ENCODE peak calls at places on chromosomes 16 and 17, in seven cellular contexts. C is GM12878, K is SK-N-SH, G is K562, U is HepG2, M is HCT116, A is H1. P is an unnamed sample.
A peak's percentile ranks its signal among the peaks of the same experiment; 100 is the strongest.

GRCh38 chr17:32903774-32904673 is 23.9 kb upstream of the TMEM98 start:
- DNase-seq in K (no peak), G (no peak), U (no peak), M (no peak), C (no peak), A (no peak), P (no peak)

GRCh38 chr17:57006040-57006439 is 28.1 kb downstream of the SCPEP1 start:
- DNase-seq in G (peak; percentile 42), U (no peak), A (no peak), M (no peak), K (no peak), C (no peak), P (no peak)

GRCh38 chr17:9268546-9268945 is 247.2 kb downstream of the NTN1 start:
- DNase-seq in A (no peak), G (no peak), C (no peak), K (no peak), U (no peak), M (no peak), P (no peak)

GRCh38 chr17:77451894-77452852 is 311.4 kb downstream of the SEC14L1 start:
- DNase-seq in U (peak; percentile 75), C (no peak), A (peak; percentile 69), K (peak; percentile 93), M (no peak), G (peak; percentile 45), P (no peak)

GRCh38 chr17:9195961-9196668 is 174.8 kb downstream of the NTN1 start:
- DNase-seq in C (no peak), G (no peak), M (no peak), U (no peak), K (no peak), A (no peak), P (no peak)

GRCh38 chr17:74512624-74513084 is 18.6 kb downstream of the CD300LB start:
- DNase-seq in G (no peak), U (no peak), A (no peak), K (no peak), C (peak; percentile 26), M (no peak), P (no peak)

GRCh38 chr17:48605409-48605864 is 651 bp upstream of the HOXB6 start:
- DNase-seq in G (peak; percentile 62), M (no peak), C (no peak), K (no peak), A (no peak), U (no peak), P (no peak)

GRCh38 chr17:63700528-63701441 is 860 bp upstream of the LIMD2 start:
- DNase-seq in G (no peak), M (no peak), K (peak; percentile 97), C (no peak), A (peak; percentile 72), U (no peak), P (no peak)

GRCh38 chr16:89345663-89346150 is 128.2 kb downstream of the ZNF778 start:
- DNase-seq in G (no peak), A (no peak), C (no peak), U (peak; percentile 81), K (no peak), M (no peak), P (no peak)

DNA sequence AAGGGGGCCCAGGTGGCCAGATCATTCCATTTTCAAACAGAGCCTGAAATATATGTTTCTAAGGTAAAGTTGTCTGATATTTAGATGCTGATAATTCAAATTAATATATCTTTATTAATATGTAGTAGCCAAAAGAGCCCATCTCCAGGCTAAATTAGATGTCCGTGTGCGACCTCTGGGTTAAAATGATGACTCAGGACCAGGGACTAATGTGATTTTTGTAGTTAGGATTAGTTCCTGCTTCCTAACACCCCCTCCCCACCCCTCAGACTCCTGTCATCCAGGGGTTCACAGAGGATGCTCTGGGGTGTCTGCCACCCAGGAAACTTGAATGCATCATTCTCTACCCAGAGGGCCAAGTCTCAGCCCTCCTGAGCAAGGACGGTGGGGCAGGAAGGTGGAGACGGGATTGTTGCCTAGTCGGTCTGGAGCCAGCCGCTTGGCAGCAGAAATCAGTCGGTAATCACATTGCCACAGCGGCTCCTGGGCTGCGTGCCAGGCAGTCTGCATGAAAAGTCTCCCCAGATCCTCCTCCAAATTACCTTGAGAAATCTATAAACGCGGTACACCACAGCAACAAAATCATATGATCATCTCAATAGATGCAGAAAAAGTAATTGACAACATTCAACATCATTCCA is 29.8 kb downstream of the CNGB1 start:
- DNase-seq in M (no peak), C (no peak), U (no peak), A (no peak), K (peak; percentile 86), G (no peak), P (no peak)
- TF ChIP-seq SIN3A in M (no peak), C (no peak), U (no peak), A (no peak), K (no peak), G (no peak), P (no peak)

GRCh38 chr16:50557046-50557445 is 8.8 kb downstream of the NKD1 start:
- DNase-seq in G (no peak), C (no peak), A (no peak), K (no peak), M (no peak), U (no peak), P (no peak)
- TF ChIP-seq SIN3A in G (no peak), C (no peak), A (no peak), K (no peak), M (no peak), U (no peak), P (no peak)

GRCh38 chr17:53219821-53220220 is 602.9 kb upstream of the KIF2B start:
- DNase-seq in U (no peak), G (no peak), A (no peak), K (no peak), M (no peak), C (no peak), P (no peak)

GRCh38 chr17:53218723-53219122 is 604.0 kb upstream of the KIF2B start:
- DNase-seq in U (no peak), C (no peak), K (no peak), M (no peak), A (no peak), G (no peak), P (no peak)

DNA sequence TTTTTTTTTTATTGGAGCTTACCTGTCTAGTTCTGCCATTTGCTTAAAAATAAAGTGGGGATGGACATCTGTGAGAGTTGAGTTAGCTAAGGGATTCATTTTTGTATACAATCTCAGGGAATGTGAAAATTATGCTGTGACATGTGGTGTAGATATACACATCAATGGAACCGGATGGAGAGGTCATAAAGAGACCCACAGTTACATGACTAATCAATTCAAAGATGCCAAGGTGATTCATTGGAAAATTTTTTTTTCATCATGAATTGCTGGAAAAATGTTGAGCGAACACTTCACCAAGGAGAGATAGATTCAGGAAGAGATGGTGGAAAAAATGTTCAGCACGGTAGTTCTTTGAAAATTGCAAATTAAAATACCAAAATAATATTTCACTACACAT is 605.4 kb upstream of the KIF2B start:
- DNase-seq in C (no peak), G (no peak), U (no peak), M (no peak), K (no peak), A (no peak), P (no peak)
- TF ChIP-seq SIN3A in C (no peak), G (no peak), U (no peak), M (no peak), K (no peak), A (no peak), P (no peak)

DNA sequence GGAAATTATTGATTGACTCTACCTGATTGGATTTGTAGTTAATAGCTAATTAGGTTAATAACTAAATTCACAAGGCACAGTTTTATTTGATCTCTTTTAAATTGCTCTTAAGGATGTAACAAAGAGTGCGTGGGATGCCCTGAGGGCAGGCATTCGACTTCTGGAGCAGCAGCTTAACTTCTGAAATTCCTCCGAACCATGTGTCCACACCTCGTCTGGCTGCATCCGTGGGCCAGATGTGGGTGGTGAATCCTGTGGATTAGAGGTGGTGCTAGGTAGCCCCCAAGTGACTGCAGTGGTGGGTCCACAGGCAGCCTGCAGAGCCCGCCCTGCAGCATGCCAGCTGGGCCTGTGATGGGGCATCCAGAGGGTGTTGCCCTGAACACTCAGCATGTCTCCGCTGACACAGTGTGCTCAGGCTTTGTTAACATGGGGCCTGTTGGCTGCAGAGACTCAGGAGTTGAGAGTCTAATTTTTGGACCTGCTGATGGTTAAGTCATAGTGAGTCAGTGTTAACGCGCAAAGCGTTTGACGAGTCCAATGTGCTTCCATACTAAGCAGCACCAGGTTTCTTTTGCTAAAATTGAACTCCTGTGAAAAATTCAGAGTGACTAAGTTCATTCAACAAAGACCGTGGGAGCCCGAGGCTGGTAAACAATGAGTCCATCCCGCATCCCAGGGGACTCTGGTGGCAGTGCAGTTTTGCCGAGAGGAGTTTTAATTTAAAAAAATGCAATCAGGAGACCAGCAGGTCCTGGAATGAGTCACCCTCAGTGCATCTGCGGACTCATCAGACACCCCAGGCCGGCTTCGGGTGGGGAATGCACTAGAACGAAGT is 3.8 kb upstream of the NPB start:
- DNase-seq in K (no peak), M (peak; percentile 56), A (no peak), C (no peak), G (no peak), U (no peak), P (peak; percentile 83)
- TF ChIP-seq SIN3A in K (no peak), M (peak; percentile 44), A (no peak), C (no peak), G (no peak), U (no peak), P (no peak)

DNA sequence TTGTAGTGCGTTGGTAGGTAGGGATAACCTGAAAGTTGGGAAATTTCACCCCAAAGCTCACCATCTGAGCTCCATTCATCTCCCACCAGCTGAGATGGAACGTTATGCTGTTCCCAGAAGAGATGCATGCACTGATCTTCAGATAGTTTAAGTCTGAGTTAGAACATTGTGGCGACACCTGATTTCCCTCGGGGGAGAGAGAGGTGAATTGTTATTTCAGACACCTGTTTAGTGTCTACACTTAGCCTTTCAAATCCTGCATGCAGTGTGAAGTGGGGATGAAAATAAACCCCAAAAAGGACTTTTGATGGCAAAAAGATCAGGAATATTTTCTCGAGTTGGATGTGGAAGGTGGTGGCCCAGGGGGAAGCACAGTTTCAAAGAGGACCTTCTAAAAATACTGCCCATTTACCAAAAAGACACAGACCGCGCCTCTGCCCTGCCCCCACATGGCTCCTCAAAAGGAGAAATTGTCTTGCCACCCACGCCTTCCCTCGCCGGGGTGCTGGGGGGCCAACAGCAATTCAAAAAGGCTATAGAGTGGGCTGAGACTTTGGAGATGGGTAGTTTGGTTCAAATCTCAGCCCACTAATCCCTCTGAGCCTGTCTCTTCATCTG is 11.4 kb downstream of the CIITA start:
- DNase-seq in G (no peak), M (no peak), C (no peak), K (no peak), U (no peak), A (no peak), P (no peak)
- TF ChIP-seq SIN3A in G (no peak), M (no peak), C (no peak), K (no peak), U (no peak), A (no peak), P (no peak)

P was measured in Panc1.